ENCODE peak calls at places on chromosomes 12 and 14, in seven cellular contexts. K is A549; C is breast epithelium; U is CD8-positive, alpha-beta T cell; H is K562; A is astrocyte; Q is ascending aorta. M is an unnamed sample.
A peak's percentile ranks its signal among the peaks of the same experiment; 100 is the strongest.

GRCh38 chr14:50225974-50226297 is 5.4 kb downstream of the SOS2 start:
- DNase-seq in Q (no peak), U (no peak), A (no peak), H (no peak), C (no peak), K (no peak), M (no peak)

GRCh38 chr14:100665518-100666032 is 61.1 kb upstream of the DLK1 start:
- DNase-seq in A (peak; percentile 23), H (no peak), K (peak; percentile 37), C (peak; percentile 43), Q (no peak), U (no peak), M (no peak)

GRCh38 chr14:28596336-28596735 is 170.3 kb upstream of the FOXG1 start:
- DNase-seq in C (no peak), U (no peak), Q (no peak), K (peak; percentile 13), H (no peak), A (peak; percentile 59), M (no peak)

GRCh38 chr14:42806909-42807315 is 1200.2 kb downstream of the LRFN5 start:
- DNase-seq in A (peak; percentile 77), H (no peak), U (no peak), C (no peak), K (no peak), Q (no peak), M (no peak)

GRCh38 chr12:64998327-64999156 is 122.6 kb downstream of the WIF1 start:
- DNase-seq in C (peak; percentile 25), Q (no peak), K (no peak), U (no peak), A (no peak), H (no peak), M (no peak)

GRCh38 chr14:36315159-36315853 is 5.1 kb downstream of the MBIP start:
- DNase-seq in K (no peak), Q (no peak), C (no peak), H (peak; percentile 28), A (no peak), U (no peak), M (no peak)

GRCh38 chr14:23601424-23601823 is 22.8 kb upstream of the JPH4 start:
- DNase-seq in C (no peak), H (no peak), K (no peak), U (no peak), Q (no peak), A (no peak), M (no peak)

GRCh38 chr14:54050759-54051158 is 94.1 kb upstream of the BMP4 start:
- DNase-seq in K (no peak), A (no peak), H (no peak), U (no peak), C (no peak), Q (no peak), M (no peak)

GRCh38 chr12:101823891-101824290 is 6.9 kb downstream of the GNPTAB start:
- DNase-seq in C (peak; percentile 34), H (peak; percentile 86), K (peak; percentile 63), Q (no peak), U (peak; percentile 68), A (no peak), M (peak; percentile 39)

GRCh38 chr12:93990832-93991748 is 157.3 kb upstream of the PLXNC1 start:
- DNase-seq in U (no peak), H (peak; percentile 76), C (no peak), K (peak; percentile 48), A (peak; percentile 47), Q (no peak), M (peak; percentile 39)

GRCh38 chr14:88481794-88482193 is 73.0 kb downstream of the PTPN21 start:
- DNase-seq in A (no peak), H (no peak), C (no peak), K (no peak), Q (no peak), U (no peak), M (no peak)

GRCh38 chr12:100058482-100059029 is 73.8 kb upstream of the ANKS1B start:
- DNase-seq in A (peak; percentile 97), Q (no peak), C (no peak), H (peak; percentile 14), K (peak; percentile 39), U (no peak), M (no peak)

GRCh38 chr14:96830946-96831345 is 33.8 kb downstream of the VRK1 start:
- DNase-seq in C (no peak), H (peak; percentile 71), K (no peak), A (no peak), Q (no peak), U (no peak), M (no peak)

GRCh38 chr14:36555998-36556743 is 26.2 kb downstream of the NKX2-8 start:
- DNase-seq in Q (no peak), H (no peak), C (no peak), A (no peak), U (no peak), K (no peak), M (no peak)

GRCh38 chr12:28851781-28852180 is 297.3 kb upstream of the FAR2 start:
- DNase-seq in H (no peak), K (no peak), C (no peak), Q (no peak), U (no peak), A (peak; percentile 38), M (no peak)

DNA sequence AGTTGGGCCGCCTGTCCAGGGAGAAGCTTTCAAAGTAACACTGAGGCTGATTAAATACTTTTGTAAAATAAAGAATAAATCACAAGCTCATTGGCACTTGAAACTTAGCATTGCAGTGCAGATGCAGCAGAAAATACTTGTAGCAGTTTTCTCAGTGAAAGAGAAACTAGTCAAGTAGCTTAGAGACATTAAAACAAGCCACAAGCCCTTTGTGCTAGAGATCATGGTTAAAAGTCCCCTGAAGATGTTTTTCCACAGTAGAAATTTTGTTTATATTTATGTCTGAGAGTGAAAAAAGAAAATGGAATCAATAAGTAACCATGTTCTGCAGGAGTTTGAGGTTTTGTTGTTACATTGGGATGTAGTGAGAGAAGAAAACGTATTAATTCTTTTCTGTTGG is 5.9 kb downstream of the PSEN1 start:
- DNase-seq in K (no peak), A (no peak), C (no peak), U (no peak), Q (no peak), H (no peak), M (no peak)
- H3K27ac ChIP-seq in K (no peak overlapping the region), A (no peak overlapping the region), C (no peak overlapping the region), U (no peak overlapping the region), Q (no peak overlapping the region), H (no peak overlapping the region), M (no peak overlapping the region)

GRCh38 chr14:91394105-91395081 is 23.2 kb downstream of the CCDC88C start:
- DNase-seq in Q (no peak), C (no peak), K (no peak), H (no peak), A (no peak), U (no peak), M (no peak)
- H3K4me1 ChIP-seq in Q (no peaks in the 10 kb centered on the region), C (no peaks in the 10 kb centered on the region), K (no peaks in the 10 kb centered on the region), H (peaks cover 21% of the 10 kb centered on the region), A (no peaks in the 10 kb centered on the region), U (peaks cover 95% of the 10 kb centered on the region), M (peaks cover 33% of the 10 kb centered on the region)

DNA sequence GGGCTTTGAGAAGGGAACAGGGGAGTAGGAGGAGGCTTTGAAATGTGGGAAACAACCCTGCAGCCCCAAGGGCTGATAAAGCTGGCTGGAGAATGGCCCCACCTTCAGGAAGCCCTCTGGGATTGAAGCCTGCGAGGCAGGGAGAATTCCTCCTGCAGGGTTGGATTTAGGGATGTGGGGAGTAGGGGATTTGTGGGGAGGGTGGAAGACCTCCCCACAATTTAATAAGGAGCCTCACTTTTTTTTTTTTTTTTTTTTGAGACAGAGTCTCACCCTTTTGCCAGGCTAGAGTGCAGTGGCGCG is 88.8 kb upstream of the NCOR2 start:
- DNase-seq in K (no peak), A (no peak), C (no peak), U (no peak), Q (no peak), H (no peak), M (no peak)
- TF ChIP-seq CTCF in K (no peak), A (no peak), C (no peak), U (no peak), Q (no peak), H (no peak), M (no peak)

DNA sequence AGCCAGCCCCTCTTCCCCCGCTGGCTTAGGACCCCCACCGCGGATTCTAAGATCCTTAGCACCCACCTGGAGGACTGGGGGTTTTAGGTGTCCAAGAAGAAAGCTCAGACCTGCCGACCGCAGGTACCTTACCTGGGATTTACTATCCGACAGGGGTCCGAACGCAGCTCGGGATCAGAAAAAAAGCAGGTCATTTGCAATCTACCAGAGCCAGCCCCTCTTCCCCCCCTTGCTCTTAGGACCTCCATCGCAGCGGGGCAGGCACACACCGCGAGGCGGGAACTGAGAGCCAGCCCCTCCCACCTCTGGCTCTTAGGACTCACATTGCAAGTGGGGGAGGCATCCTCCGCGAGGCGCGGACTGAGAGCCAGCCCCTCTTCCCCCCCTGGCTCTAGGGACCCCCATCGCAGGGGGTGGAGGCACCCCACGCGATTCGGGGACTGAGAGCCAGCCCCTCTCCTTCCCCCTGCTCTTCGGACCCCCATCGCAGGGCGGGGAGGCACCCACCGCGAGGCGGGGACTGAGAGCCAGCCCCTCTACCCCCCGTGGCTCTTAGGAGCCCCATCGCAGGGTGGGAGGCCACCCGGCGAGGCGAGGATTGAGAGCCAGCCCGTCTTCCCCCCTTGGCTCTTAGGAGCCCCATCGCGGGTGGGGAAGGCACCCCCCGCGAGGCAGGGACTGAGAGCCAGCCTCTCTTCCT is 45.3 kb downstream of the DDX11 start:
- DNase-seq in A (no peak), U (peak; percentile 39), K (peak; percentile 74), H (peak; percentile 64), Q (no peak), C (peak; percentile 62), M (no peak)
- H3K27ac ChIP-seq in A (no peak overlapping the region), U (no peak overlapping the region), K (peak overlapping the region; percentile 42), H (no peak overlapping the region), Q (no peak overlapping the region), C (no peak overlapping the region), M (no peak overlapping the region)

DNA sequence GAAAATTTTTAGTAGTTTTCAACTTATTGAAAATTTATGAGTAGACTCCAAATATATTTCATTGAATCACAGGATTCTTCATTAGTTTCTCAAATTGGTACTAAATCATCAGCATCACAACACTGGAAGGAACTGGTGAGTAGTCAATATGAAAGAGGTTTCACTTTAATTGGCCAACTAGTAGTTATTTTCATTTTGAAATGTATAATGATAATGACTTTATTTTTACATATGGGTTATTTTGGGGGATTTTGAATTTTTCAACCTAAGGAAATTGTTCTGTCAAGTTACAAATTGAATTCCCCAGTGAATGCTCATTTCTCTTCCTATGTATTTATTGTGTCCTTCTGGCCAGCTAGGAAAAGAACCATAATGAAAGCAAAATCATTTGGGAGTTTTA is 174.1 kb upstream of the ATP2B1 start:
- DNase-seq in Q (no peak), U (no peak), K (no peak), A (no peak), C (no peak), H (no peak), M (no peak)
- H3K4me1 ChIP-seq in Q (no peaks in the 10 kb centered on the region), U (peaks cover 49% of the 10 kb centered on the region), K (no peaks in the 10 kb centered on the region), A (no peaks in the 10 kb centered on the region), C (no peaks in the 10 kb centered on the region), H (no peaks in the 10 kb centered on the region), M (no peaks in the 10 kb centered on the region)

DNA sequence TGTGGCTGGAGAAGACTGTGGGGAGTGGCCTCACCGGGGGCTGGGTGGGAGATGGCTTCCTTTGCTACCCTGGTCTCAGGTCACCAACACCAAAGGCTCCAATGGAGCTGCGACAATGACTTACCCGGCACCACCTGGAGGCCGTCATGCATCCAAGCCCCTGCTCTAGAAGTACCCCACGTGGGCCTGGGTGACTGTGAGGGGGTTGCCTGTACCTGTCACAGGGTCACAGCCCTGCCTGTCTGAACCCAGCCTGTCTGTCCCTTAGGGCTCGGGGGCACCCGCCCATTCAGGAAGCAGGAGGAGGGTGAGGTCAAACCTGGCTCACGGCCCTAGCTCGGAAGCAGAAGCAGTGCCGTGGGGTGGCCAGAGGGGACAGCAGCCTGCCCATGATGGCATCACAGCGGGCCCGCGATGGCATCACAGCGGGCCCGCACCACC is 18.9 kb downstream of the ABCB9 start:
- DNase-seq in U (no peak), K (no peak), A (no peak), C (peak; percentile 87), H (no peak), Q (no peak), M (peak; percentile 49)
- TF ChIP-seq CTCF in U (no peak), K (no peak), A (no peak), C (no peak), H (no peak), Q (peak; percentile 4), M (peak; percentile 42)

M was measured in left ventricle myocardium inferior.